ENCODE peak calls at places on chromosomes 5 and 9, in nine cellular contexts. R is GM12891, L is Caki2, O is posterior vena cava, Z is NCI-H510A treated with DMSO at 0.1 percent for 48 hours, A is omental fat pad, B is NCI-H460, D is neural crest cell, C is NCI-H1105 treated with DMSO at 0.1 percent for 48 hours. G is an unnamed sample.

GRCh38 chr9:128390150-128390812 is 19.1 kb downstream of the URM1 start:
- DNase-seq in R (no peak), L (no peak), O (no peak), Z (no peak), A (no peak), B (no peak), D (no peak), C (no peak), G (no peak)

GRCh38 chr9:133945314-133945975 is 46.7 kb downstream of the VAV2 start:
- DNase-seq in R (peak; percentile 90), L (peak; percentile 16), O (peak; percentile 76), Z (no peak), A (no peak), B (no peak), D (no peak), C (no peak), G (no peak)

GRCh38 chr5:21802869-21803490 is 1050.2 kb downstream of the CDH12 start:
- DNase-seq in R (no peak), L (peak; percentile 24), O (no peak), Z (peak; percentile 85), A (no peak), B (peak; percentile 40), D (no peak), C (peak; percentile 57), G (no peak)

GRCh38 chr5:53073349-53073748 is 36.2 kb downstream of the MOCS2 start:
- DNase-seq in R (no peak), L (no peak), O (no peak), Z (no peak), A (no peak), B (no peak), D (no peak), C (no peak), G (no peak)

GRCh38 chr5:65142511-65143011 is 339.2 kb downstream of the ADAMTS6 start:
- DNase-seq in R (no peak), L (no peak), O (no peak), Z (no peak), A (no peak), B (peak; percentile 33), D (no peak), C (no peak), G (no peak)

GRCh38 chr9:78575041-78575440 is 278.1 kb downstream of the PSAT1 start:
- DNase-seq in R (no peak), L (no peak), O (no peak), Z (no peak), A (no peak), B (no peak), D (no peak), C (no peak), G (no peak)

GRCh38 chr5:15524712-15525111 is 24.7 kb downstream of the FBXL7 start:
- DNase-seq in R (no peak), L (no peak), O (no peak), Z (no peak), A (no peak), B (no peak), D (no peak), C (no peak), G (no peak)

GRCh38 chr5:121976979-121977378 is 15.2 kb downstream of the SRFBP1 start:
- DNase-seq in R (no peak), L (no peak), O (no peak), Z (no peak), A (no peak), B (no peak), D (no peak), C (no peak), G (no peak)

GRCh38 chr5:81265101-81265500 is 32.0 kb downstream of the CKMT2 start:
- DNase-seq in R (no peak), L (no peak), O (no peak), Z (no peak), A (no peak), B (no peak), D (no peak), C (no peak), G (no peak)

GRCh38 chr5:132501961-132502931 is 11.7 kb upstream of the IRF1 start:
- DNase-seq in R (no peak), L (no peak), O (no peak), Z (no peak), A (no peak), B (no peak), D (no peak), C (no peak), G (no peak)

GRCh38 chr9:78023003-78023741 is 8.4 kb downstream of the GNAQ start:
- DNase-seq in R (no peak), L (peak; percentile 93), O (no peak), Z (no peak), A (no peak), B (no peak), D (no peak), C (no peak), G (no peak)

GRCh38 chr9:84970432-84970831 is 300.9 kb downstream of the NTRK2 start:
- DNase-seq in R (no peak), L (peak; percentile 63), O (no peak), Z (no peak), A (no peak), B (peak; percentile 38), D (no peak), C (no peak), G (no peak)

GRCh38 chr9:128383791-128384190 is 12.6 kb downstream of the URM1 start:
- DNase-seq in R (no peak), L (no peak), O (no peak), Z (no peak), A (no peak), B (no peak), D (no peak), C (no peak), G (peak; percentile 69)

GRCh38 chr9:128122809-128123175 is 4.7 kb downstream of the PTGES2 start:
- DNase-seq in R (no peak), L (no peak), O (peak; percentile 72), Z (no peak), A (no peak), B (no peak), D (no peak), C (no peak), G (no peak)

GRCh38 chr9:4435197-4435596 is 55.1 kb upstream of the SLC1A1 start:
- DNase-seq in R (no peak), L (no peak), O (no peak), Z (no peak), A (no peak), B (no peak), D (no peak), C (no peak), G (no peak)

GRCh38 chr9:109903515-109904138 is 123.6 kb downstream of the PALM2AKAP2 start:
- DNase-seq in R (peak; percentile 37), L (peak; percentile 58), O (no peak), Z (peak; percentile 67), A (no peak), B (peak; percentile 72), D (peak; percentile 60), C (peak; percentile 71), G (peak; percentile 67)

GRCh38 chr5:167263185-167263584 is 1028.3 kb upstream of the WWC1 start:
- DNase-seq in R (no peak), L (no peak), O (no peak), Z (no peak), A (no peak), B (no peak), D (no peak), C (no peak), G (no peak)

GRCh38 chr5:176593273-176593869 is 16.6 kb downstream of the GPRIN1 start:
- DNase-seq in R (no peak), L (no peak), O (peak; percentile 75), Z (no peak), A (no peak), B (no peak), D (no peak), C (no peak), G (no peak)